ENCODE peak calls at places on chromosomes 1 and 21, in six cellular contexts. C is endodermal cell; W is CD8-positive, alpha-beta T cell; L is GM23248; P is body of pancreas; S is CD4-positive, CD25-positive, alpha-beta regulatory T cell. U is an unnamed sample. For H3K4me1, the result is how much of the 10 kb centered on the place peaks cover.

GRCh38 chr1:2283991-2284895 is 56.1 kb downstream of the SKI start:
- DNase-seq in C (no peak), W (no peak), L (no peak), P (no peak), S (no peak), U (no peak)

GRCh38 chr1:152237093-152237492 is 13.1 kb upstream of the HRNR start:
- DNase-seq in C (no peak), W (no peak), L (no peak), P (no peak), S (no peak), U (no peak)

GRCh38 chr1:46523556-46524443 is 27.6 kb downstream of the KNCN start:
- DNase-seq in C (peak), W (no peak), L (no peak), P (no peak), S (no peak), U (no peak)

GRCh38 chr1:12565966-12566352 is 52.1 kb downstream of the DHRS3 start:
- DNase-seq in C (no peak), W (no peak), L (no peak), P (no peak), S (no peak), U (no peak)

GRCh38 chr1:75100481-75101092 is 33.6 kb upstream of the LHX8 start:
- DNase-seq in C (no peak), W (no peak), L (no peak), P (no peak), S (no peak), U (no peak)

GRCh38 chr1:206851611-206852010 is 13.8 kb upstream of the IL20 start:
- DNase-seq in C (no peak), W (no peak), L (peak), P (no peak), S (no peak), U (peak)

GRCh38 chr1:93235261-93235660 is 54.7 kb downstream of the CCDC18 start:
- DNase-seq in C (no peak), W (no peak), L (no peak), P (no peak), S (no peak), U (no peak)

GRCh38 chr1:5601516-5601915 is 390.7 kb downstream of the NPHP4 start:
- DNase-seq in C (peak), W (no peak), L (no peak), P (no peak), S (no peak), U (no peak)

GRCh38 chr21:32538147-32538792 is 47.1 kb downstream of the TCP10L start:
- DNase-seq in C (no peak), W (peak), L (no peak), P (no peak), S (no peak), U (no peak)

GRCh38 chr21:45511007-45511406 is 31.2 kb downstream of the SLC19A1 start:
- DNase-seq in C (peak), W (no peak), L (no peak), P (no peak), S (no peak), U (no peak)
- H3K4me1 ChIP-seq in C (under half), W (under half), L (under half), P (under half), S (under half), U (under half)

GRCh38 chr1:82392946-82393345 is 592.2 kb downstream of the ADGRL2 start:
- DNase-seq in C (no peak), W (no peak), L (no peak), P (no peak), S (no peak), U (no peak)
- H3K27ac ChIP-seq in C (no peak), W (no peak), L (no peak), P (no peak), S (no peak), U (no peak)

DNA sequence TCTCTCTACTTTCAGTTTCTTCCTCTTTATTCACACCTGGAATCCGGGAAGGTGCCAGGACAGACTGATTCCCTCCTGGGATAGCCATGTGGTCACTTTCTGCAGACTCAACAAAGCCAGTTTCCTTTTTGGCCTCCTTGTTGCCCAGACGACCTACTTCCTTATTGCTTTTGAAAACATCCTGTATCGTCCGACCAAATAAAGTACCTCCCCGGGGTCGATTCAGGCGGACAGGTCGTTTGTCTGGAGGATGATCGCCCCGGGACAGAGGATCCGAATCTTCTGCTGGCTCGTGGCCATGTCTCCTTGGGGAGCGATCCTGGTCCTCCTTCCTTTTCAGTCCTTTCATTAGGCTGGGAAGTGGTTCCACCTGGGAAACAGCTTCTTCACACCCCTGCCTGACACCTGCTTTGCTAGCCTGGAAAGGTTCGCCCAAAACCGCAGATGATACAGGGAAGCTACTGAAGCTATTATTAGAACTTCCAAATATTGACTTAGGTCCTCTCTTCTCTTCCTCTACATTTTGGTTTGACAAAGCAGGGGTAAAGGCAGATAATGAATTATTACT is 1.2 kb downstream of the MCM3AP start:
- DNase-seq in C (no peak), W (no peak), L (no peak), P (no peak), S (no peak), U (no peak)
- H3K4me1 ChIP-seq in C (under half), W (under half), L (under half), P (half or more), S (half or more), U (under half)

GRCh38 chr1:21537932-21538630 is 28.9 kb downstream of the ALPL start:
- DNase-seq in C (peak), W (no peak), L (peak), P (peak), S (no peak), U (peak)

GRCh38 chr1:21541835-21542234 is 32.6 kb downstream of the ALPL start:
- DNase-seq in C (no peak), W (no peak), L (peak), P (no peak), S (no peak), U (no peak)

GRCh38 chr1:21537511-21537931 is 28.3 kb downstream of the ALPL start:
- DNase-seq in C (peak), W (no peak), L (no peak), P (peak), S (no peak), U (no peak)

GRCh38 chr1:21541330-21541729 is 32.1 kb downstream of the ALPL start:
- DNase-seq in C (no peak), W (no peak), L (no peak), P (no peak), S (no peak), U (no peak)

GRCh38 chr1:21539933-21540332 is 30.7 kb downstream of the ALPL start:
- DNase-seq in C (peak), W (no peak), L (peak), P (peak), S (no peak), U (no peak)
- H3K27ac ChIP-seq in C (no peak), W (no peak), L (no peak), P (no peak), S (no peak), U (no peak)

DNA sequence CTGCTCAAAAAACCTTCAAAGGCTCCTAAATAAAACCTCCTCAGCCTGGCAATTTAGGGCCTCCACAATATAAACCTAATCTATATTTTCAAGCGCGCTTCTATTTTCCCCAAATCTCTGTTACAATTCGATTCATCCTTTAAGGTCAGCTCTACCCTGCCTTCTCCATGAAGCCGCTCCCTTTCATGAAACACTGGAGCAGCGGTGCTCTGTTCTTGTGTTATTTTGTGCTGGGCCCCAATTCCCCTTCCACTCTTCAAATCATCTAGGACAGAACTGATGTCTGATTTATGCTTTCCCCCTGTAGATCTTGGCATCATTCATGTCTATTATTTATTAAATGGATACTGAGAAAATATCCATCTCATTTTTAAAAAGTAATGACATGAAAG is 6.9 kb downstream of the ERRFI1 start:
- DNase-seq in C (no peak), W (no peak), L (no peak), P (no peak), S (no peak), U (no peak)
- H3K4me1 ChIP-seq in C (under half), W (under half), L (half or more), P (half or more), S (under half), U (under half)

GRCh38 chr1:119375366-119375765 is 6.8 kb downstream of the HAO2 start:
- DNase-seq in C (no peak), W (no peak), L (no peak), P (no peak), S (no peak), U (no peak)

GRCh38 chr1:119376594-119376993 is 8.0 kb downstream of the HAO2 start:
- DNase-seq in C (no peak), W (no peak), L (no peak), P (no peak), S (no peak), U (no peak)

GRCh38 chr1:119380304-119380703 is 11.7 kb downstream of the HAO2 start:
- DNase-seq in C (no peak), W (no peak), L (no peak), P (no peak), S (no peak), U (no peak)

GRCh38 chr1:119380983-119381662 is 12.5 kb downstream of the HAO2 start:
- DNase-seq in C (no peak), W (no peak), L (no peak), P (no peak), S (no peak), U (no peak)

DNA sequence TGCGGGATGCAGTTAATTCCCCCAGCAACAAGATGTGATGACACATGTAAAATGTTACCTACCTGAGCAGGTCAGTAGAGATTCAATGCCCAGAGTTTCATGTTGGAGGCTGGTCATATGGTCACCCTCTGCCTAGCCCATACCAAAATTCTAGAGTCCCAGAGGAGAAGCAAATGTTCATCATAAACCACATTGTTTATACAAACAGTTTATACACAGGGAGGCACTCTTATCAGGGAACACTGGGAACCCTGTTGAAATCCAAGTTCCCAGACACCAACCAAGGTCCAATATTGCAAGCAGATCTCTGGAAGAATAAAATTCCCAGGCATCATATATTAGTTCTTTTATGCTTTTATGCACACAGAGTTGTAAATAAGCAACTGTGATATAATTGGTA is 10.5 kb downstream of the HAO2 start:
- DNase-seq in C (no peak), W (no peak), L (no peak), P (no peak), S (no peak), U (no peak)
- H3K27ac ChIP-seq in C (no peak), W (no peak), L (no peak), P (no peak), S (no peak), U (no peak)

U was measured in cardiac muscle cell.